ENCODE peak calls at places on chromosomes 3 and 15, in six cellular contexts. One of them, this sample, is unnamed.

GRCh38 chr15:76696840-76697239 is 208.3 kb downstream of the SCAPER start:
- DNase-seq in fibroblast of lung: no peak
- DNase-seq in stimulated activated CD4-positive, alpha-beta T cell treated with anti-CD3 and anti-CD28 coated beads, TNF-alpha, amount 100 ng/mL, for 4 hours: no peak
- DNase-seq in GDM1: no peak
- DNase-seq in effector memory CD8-positive, alpha-beta T cell: no peak
- DNase-seq in NCI-H1417: no peak
- DNase-seq in this sample: no peak

GRCh38 chr15:48766196-48766595 is 44.7 kb downstream of the CEP152 start:
- DNase-seq in effector memory CD8-positive, alpha-beta T cell: no peak
- DNase-seq in stimulated activated CD4-positive, alpha-beta T cell treated with anti-CD3 and anti-CD28 coated beads, TNF-alpha, amount 100 ng/mL, for 4 hours: no peak
- DNase-seq in GDM1: no peak
- DNase-seq in NCI-H1417: no peak
- DNase-seq in fibroblast of lung: no peak
- DNase-seq in this sample: no peak

GRCh38 chr3:18580268-18580667 is 155.1 kb upstream of the SATB1 start:
- DNase-seq in GDM1: no peak
- DNase-seq in effector memory CD8-positive, alpha-beta T cell: no peak
- DNase-seq in NCI-H1417: peak
- DNase-seq in fibroblast of lung: no peak
- DNase-seq in stimulated activated CD4-positive, alpha-beta T cell treated with anti-CD3 and anti-CD28 coated beads, TNF-alpha, amount 100 ng/mL, for 4 hours: no peak
- DNase-seq in this sample: no peak

GRCh38 chr15:93467327-93467726 is 378.3 kb upstream of the RGMA start:
- DNase-seq in NCI-H1417: peak
- DNase-seq in fibroblast of lung: no peak
- DNase-seq in GDM1: no peak
- DNase-seq in effector memory CD8-positive, alpha-beta T cell: no peak
- DNase-seq in stimulated activated CD4-positive, alpha-beta T cell treated with anti-CD3 and anti-CD28 coated beads, TNF-alpha, amount 100 ng/mL, for 4 hours: no peak
- DNase-seq in this sample: no peak

GRCh38 chr3:46845397-46845859 is 17.8 kb downstream of the MYL3 start:
- DNase-seq in effector memory CD8-positive, alpha-beta T cell: no peak
- DNase-seq in GDM1: no peak
- DNase-seq in fibroblast of lung: peak
- DNase-seq in stimulated activated CD4-positive, alpha-beta T cell treated with anti-CD3 and anti-CD28 coated beads, TNF-alpha, amount 100 ng/mL, for 4 hours: no peak
- DNase-seq in NCI-H1417: no peak
- DNase-seq in this sample: peak

GRCh38 chr3:133930341-133930933 is 34.8 kb upstream of the RAB6B start:
- DNase-seq in stimulated activated CD4-positive, alpha-beta T cell treated with anti-CD3 and anti-CD28 coated beads, TNF-alpha, amount 100 ng/mL, for 4 hours: no peak
- DNase-seq in effector memory CD8-positive, alpha-beta T cell: no peak
- DNase-seq in NCI-H1417: peak
- DNase-seq in GDM1: peak
- DNase-seq in fibroblast of lung: peak
- DNase-seq in this sample: peak

GRCh38 chr3:13034109-13034800 is 39.0 kb downstream of the IQSEC1 start:
- DNase-seq in NCI-H1417: no peak
- DNase-seq in stimulated activated CD4-positive, alpha-beta T cell treated with anti-CD3 and anti-CD28 coated beads, TNF-alpha, amount 100 ng/mL, for 4 hours: no peak
- DNase-seq in effector memory CD8-positive, alpha-beta T cell: no peak
- DNase-seq in fibroblast of lung: no peak
- DNase-seq in GDM1: no peak
- DNase-seq in this sample: no peak

GRCh38 chr3:72102057-72102711 is 317.2 kb upstream of the PROK2 start:
- DNase-seq in fibroblast of lung: no peak
- DNase-seq in NCI-H1417: peak
- DNase-seq in stimulated activated CD4-positive, alpha-beta T cell treated with anti-CD3 and anti-CD28 coated beads, TNF-alpha, amount 100 ng/mL, for 4 hours: no peak
- DNase-seq in GDM1: peak
- DNase-seq in effector memory CD8-positive, alpha-beta T cell: no peak
- DNase-seq in this sample: peak

GRCh38 chr3:171654809-171655208 is 155.5 kb downstream of the PLD1 start:
- DNase-seq in stimulated activated CD4-positive, alpha-beta T cell treated with anti-CD3 and anti-CD28 coated beads, TNF-alpha, amount 100 ng/mL, for 4 hours: no peak
- DNase-seq in NCI-H1417: no peak
- DNase-seq in GDM1: no peak
- DNase-seq in fibroblast of lung: peak
- DNase-seq in effector memory CD8-positive, alpha-beta T cell: no peak
- DNase-seq in this sample: no peak

GRCh38 chr15:25059698-25060471 is 105.1 kb downstream of the SNRPN start:
- DNase-seq in stimulated activated CD4-positive, alpha-beta T cell treated with anti-CD3 and anti-CD28 coated beads, TNF-alpha, amount 100 ng/mL, for 4 hours: no peak
- DNase-seq in fibroblast of lung: no peak
- DNase-seq in NCI-H1417: no peak
- DNase-seq in GDM1: no peak
- DNase-seq in effector memory CD8-positive, alpha-beta T cell: no peak
- DNase-seq in this sample: no peak

GRCh38 chr3:112470791-112471190 is 28.5 kb downstream of the BTLA start:
- DNase-seq in NCI-H1417: no peak
- DNase-seq in fibroblast of lung: no peak
- DNase-seq in effector memory CD8-positive, alpha-beta T cell: no peak
- DNase-seq in stimulated activated CD4-positive, alpha-beta T cell treated with anti-CD3 and anti-CD28 coated beads, TNF-alpha, amount 100 ng/mL, for 4 hours: no peak
- DNase-seq in GDM1: no peak
- DNase-seq in this sample: no peak

GRCh38 chr15:72559781-72560180 is 85.7 kb downstream of the ARIH1 start:
- DNase-seq in fibroblast of lung: peak
- DNase-seq in NCI-H1417: no peak
- DNase-seq in stimulated activated CD4-positive, alpha-beta T cell treated with anti-CD3 and anti-CD28 coated beads, TNF-alpha, amount 100 ng/mL, for 4 hours: no peak
- DNase-seq in effector memory CD8-positive, alpha-beta T cell: no peak
- DNase-seq in GDM1: no peak
- DNase-seq in this sample: no peak

GRCh38 chr15:72271895-72272212 is 500 bp downstream of the PARP6 start:
- DNase-seq in effector memory CD8-positive, alpha-beta T cell: no peak
- DNase-seq in stimulated activated CD4-positive, alpha-beta T cell treated with anti-CD3 and anti-CD28 coated beads, TNF-alpha, amount 100 ng/mL, for 4 hours: peak
- DNase-seq in NCI-H1417: peak
- DNase-seq in GDM1: no peak
- DNase-seq in fibroblast of lung: peak
- DNase-seq in this sample: no peak

GRCh38 chr15:70048196-70048565 is 49.5 kb downstream of the TLE3 start:
- DNase-seq in GDM1: no peak
- DNase-seq in NCI-H1417: no peak
- DNase-seq in effector memory CD8-positive, alpha-beta T cell: no peak
- DNase-seq in fibroblast of lung: no peak
- DNase-seq in stimulated activated CD4-positive, alpha-beta T cell treated with anti-CD3 and anti-CD28 coated beads, TNF-alpha, amount 100 ng/mL, for 4 hours: no peak
- DNase-seq in this sample: no peak

GRCh38 chr15:49428392-49429095 is 5.5 kb downstream of the FGF7 start:
- DNase-seq in NCI-H1417: no peak
- DNase-seq in fibroblast of lung: peak
- DNase-seq in GDM1: no peak
- DNase-seq in effector memory CD8-positive, alpha-beta T cell: no peak
- DNase-seq in stimulated activated CD4-positive, alpha-beta T cell treated with anti-CD3 and anti-CD28 coated beads, TNF-alpha, amount 100 ng/mL, for 4 hours: no peak
- DNase-seq in this sample: no peak